ENCODE peak calls at places on chromosomes 12 and 14, in seven cellular contexts. One of them, this sample, is unnamed.
A peak's percentile ranks its signal among the peaks of the same experiment; 100 is the strongest.

GRCh38 chr12:9813821-9814798 is 13.2 kb upstream of the KLRF1 start:
- DNase-seq in H54: peak; percentile 85
- DNase-seq in gastrocnemius medialis: peak; percentile 51
- DNase-seq in HepG2: peak; percentile 9
- DNase-seq in A549: peak; percentile 79
- DNase-seq in transverse colon: peak; percentile 82
- DNase-seq in tibial nerve: peak; percentile 78
- DNase-seq in this sample: peak; percentile 60

GRCh38 chr14:22977684-22978486 is 4.5 kb downstream of the AJUBA start:
- DNase-seq in H54: peak; percentile 83
- DNase-seq in gastrocnemius medialis: no peak
- DNase-seq in HepG2: peak; percentile 100
- DNase-seq in A549: peak; percentile 80
- DNase-seq in transverse colon: peak; percentile 52
- DNase-seq in tibial nerve: no peak
- DNase-seq in this sample: peak; percentile 52

GRCh38 chr12:106583578-106584103 is 837 bp downstream of the RFX4 start:
- DNase-seq in H54: no peak
- DNase-seq in gastrocnemius medialis: no peak
- DNase-seq in HepG2: no peak
- DNase-seq in A549: peak; percentile 19
- DNase-seq in transverse colon: no peak
- DNase-seq in tibial nerve: no peak
- DNase-seq in this sample: no peak

GRCh38 chr12:58247633-58248032 is 306.3 kb downstream of the ATP23 start:
- DNase-seq in H54: no peak
- DNase-seq in gastrocnemius medialis: no peak
- DNase-seq in HepG2: no peak
- DNase-seq in A549: no peak
- DNase-seq in transverse colon: no peak
- DNase-seq in tibial nerve: no peak
- DNase-seq in this sample: no peak

GRCh38 chr12:103768467-103769123 is 72.4 kb downstream of the NT5DC3 start:
- DNase-seq in H54: no peak
- DNase-seq in gastrocnemius medialis: no peak
- DNase-seq in HepG2: no peak
- DNase-seq in A549: no peak
- DNase-seq in transverse colon: no peak
- DNase-seq in tibial nerve: no peak
- DNase-seq in this sample: no peak

GRCh38 chr14:103172921-103173320 is 49.7 kb downstream of the TNFAIP2 start:
- DNase-seq in H54: no peak
- DNase-seq in gastrocnemius medialis: no peak
- DNase-seq in HepG2: no peak
- DNase-seq in A549: no peak
- DNase-seq in transverse colon: no peak
- DNase-seq in tibial nerve: no peak
- DNase-seq in this sample: no peak

GRCh38 chr14:104992501-104992900 is 6.9 kb downstream of the CLBA1 start:
- DNase-seq in H54: no peak
- DNase-seq in gastrocnemius medialis: no peak
- DNase-seq in HepG2: no peak
- DNase-seq in A549: no peak
- DNase-seq in transverse colon: no peak
- DNase-seq in tibial nerve: no peak
- DNase-seq in this sample: no peak

GRCh38 chr12:12726543-12727093 is 9.4 kb downstream of the CDKN1B start:
- DNase-seq in H54: peak; percentile 30
- DNase-seq in gastrocnemius medialis: no peak
- DNase-seq in HepG2: no peak
- DNase-seq in A549: peak; percentile 41
- DNase-seq in transverse colon: no peak
- DNase-seq in tibial nerve: peak; percentile 33
- DNase-seq in this sample: no peak

GRCh38 chr14:52338282-52338681 is 24.2 kb downstream of the PTGER2 start:
- DNase-seq in H54: no peak
- DNase-seq in gastrocnemius medialis: no peak
- DNase-seq in HepG2: peak; percentile 10
- DNase-seq in A549: peak; percentile 31
- DNase-seq in transverse colon: no peak
- DNase-seq in tibial nerve: no peak
- DNase-seq in this sample: no peak

GRCh38 chr12:119229837-119230236 is 51.1 kb downstream of the HSPB8 start:
- DNase-seq in H54: peak; percentile 44
- DNase-seq in gastrocnemius medialis: peak; percentile 58
- DNase-seq in HepG2: peak; percentile 55
- DNase-seq in A549: peak; percentile 84
- DNase-seq in transverse colon: no peak
- DNase-seq in tibial nerve: no peak
- DNase-seq in this sample: peak; percentile 26

GRCh38 chr12:57518920-57519757 is 1.2 kb downstream of the DDIT3 start:
- DNase-seq in H54: no peak
- DNase-seq in gastrocnemius medialis: peak; percentile 58
- DNase-seq in HepG2: peak; percentile 60
- DNase-seq in A549: peak; percentile 26
- DNase-seq in transverse colon: peak; percentile 23
- DNase-seq in tibial nerve: no peak
- DNase-seq in this sample: no peak

GRCh38 chr14:64566651-64567122 is 16.9 kb downstream of the PPP1R36 start:
- DNase-seq in H54: no peak
- DNase-seq in gastrocnemius medialis: no peak
- DNase-seq in HepG2: no peak
- DNase-seq in A549: no peak
- DNase-seq in transverse colon: no peak
- DNase-seq in tibial nerve: peak; percentile 5
- DNase-seq in this sample: no peak

GRCh38 chr12:6199531-6200265 is 502 bp upstream of the CD9 start:
- DNase-seq in H54: no peak
- DNase-seq in gastrocnemius medialis: no peak
- DNase-seq in HepG2: no peak
- DNase-seq in A549: no peak
- DNase-seq in transverse colon: peak; percentile 76
- DNase-seq in tibial nerve: no peak
- DNase-seq in this sample: peak; percentile 32

GRCh38 chr14:66388516-66388915 is 97.7 kb upstream of the CCDC196 start:
- DNase-seq in H54: no peak
- DNase-seq in gastrocnemius medialis: no peak
- DNase-seq in HepG2: no peak
- DNase-seq in A549: no peak
- DNase-seq in transverse colon: no peak
- DNase-seq in tibial nerve: no peak
- DNase-seq in this sample: no peak

GRCh38 chr12:76083761-76084276 is 666 bp downstream of the NAP1L1 start:
- DNase-seq in H54: peak; percentile 39
- DNase-seq in gastrocnemius medialis: peak; percentile 48
- DNase-seq in HepG2: peak; percentile 72
- DNase-seq in A549: peak; percentile 75
- DNase-seq in transverse colon: peak; percentile 66
- DNase-seq in tibial nerve: peak; percentile 58
- DNase-seq in this sample: peak; percentile 81

GRCh38 chr12:62760779-62761178 is 174.2 kb downstream of the PPM1H start:
- DNase-seq in H54: no peak
- DNase-seq in gastrocnemius medialis: no peak
- DNase-seq in HepG2: peak; percentile 78
- DNase-seq in A549: peak; percentile 67
- DNase-seq in transverse colon: no peak
- DNase-seq in tibial nerve: no peak
- DNase-seq in this sample: no peak

DNA sequence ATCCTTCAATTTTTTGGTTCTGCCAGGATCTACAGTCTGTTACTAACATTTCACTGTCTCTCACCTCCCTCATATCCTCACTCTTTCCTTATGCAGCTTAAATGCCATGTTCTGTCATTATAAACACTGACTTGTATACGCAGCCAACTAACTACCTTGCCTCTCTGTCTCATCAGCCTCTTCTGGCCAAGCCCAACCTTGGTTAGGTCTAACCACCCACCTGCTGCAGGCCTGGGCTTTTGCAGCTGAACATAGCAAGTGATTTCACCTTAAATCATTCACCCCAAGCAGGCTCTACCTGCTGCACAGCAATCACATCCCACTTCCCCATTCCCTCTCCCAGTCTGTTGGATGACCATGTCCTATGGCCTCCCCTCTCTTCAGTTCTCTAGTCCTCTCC is 91.5 kb downstream of the GTF2A1 start:
- DNase-seq in H54: no peak
- DNase-seq in gastrocnemius medialis: no peak
- DNase-seq in HepG2: no peak
- DNase-seq in A549: no peak
- DNase-seq in transverse colon: no peak
- DNase-seq in tibial nerve: no peak
- DNase-seq in this sample: no peak
- TF ChIP-seq POLR2A in H54: no peak
- TF ChIP-seq POLR2A in gastrocnemius medialis: no peak
- TF ChIP-seq POLR2A in HepG2: no peak
- TF ChIP-seq POLR2A in A549: no peak
- TF ChIP-seq POLR2A in transverse colon: no peak
- TF ChIP-seq POLR2A in tibial nerve: no peak
- TF ChIP-seq POLR2A in this sample: no peak

DNA sequence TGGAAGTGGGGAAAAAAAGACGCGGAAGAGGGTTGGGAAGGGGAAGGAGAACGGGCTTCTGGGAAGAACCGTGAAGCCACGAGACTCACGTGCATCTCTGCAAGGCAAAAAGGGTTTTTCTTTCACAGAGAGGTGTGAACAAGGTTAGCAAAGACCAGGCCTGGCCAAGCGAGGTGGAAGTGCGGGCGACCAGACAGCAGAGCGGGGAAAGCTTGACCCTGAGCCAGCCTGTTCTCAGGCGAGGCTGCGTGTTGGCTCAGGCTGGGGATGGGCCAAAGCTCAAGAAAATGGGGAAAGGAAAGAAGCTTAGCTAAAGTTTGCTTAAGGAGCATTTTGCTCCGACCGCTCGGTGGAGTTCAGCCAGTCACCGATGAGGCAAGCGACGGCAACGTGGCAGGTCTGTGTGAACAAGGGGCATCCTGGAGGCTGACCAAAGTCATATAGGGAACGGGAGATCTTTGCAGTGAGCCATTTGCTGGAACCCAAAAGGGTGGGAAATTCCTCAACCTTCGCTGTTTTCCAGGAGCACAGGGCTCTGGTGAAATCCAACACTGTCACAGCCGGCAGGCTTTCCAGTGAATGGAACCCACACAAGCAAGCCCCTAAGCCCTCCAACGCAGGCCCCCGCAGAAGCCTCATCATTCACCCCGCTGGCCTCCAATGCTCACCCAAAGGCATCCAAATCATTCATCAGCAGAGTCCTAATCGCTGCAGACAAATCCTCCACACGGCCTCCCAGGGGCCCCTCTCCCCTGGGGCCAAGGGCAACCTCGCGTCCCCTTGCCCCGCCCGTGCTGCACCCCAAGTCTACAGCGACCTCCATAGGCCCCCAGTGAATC is 793 bp downstream of the ZNF605 start:
- DNase-seq in H54: peak; percentile 27
- DNase-seq in gastrocnemius medialis: peak; percentile 16
- DNase-seq in HepG2: peak; percentile 61
- DNase-seq in A549: peak; percentile 21
- DNase-seq in transverse colon: peak; percentile 19
- DNase-seq in tibial nerve: peak; percentile 12
- DNase-seq in this sample: peak; percentile 59
- TF ChIP-seq POLR2A in H54: no peak
- TF ChIP-seq POLR2A in gastrocnemius medialis: no peak
- TF ChIP-seq POLR2A in HepG2: no peak
- TF ChIP-seq POLR2A in A549: no peak
- TF ChIP-seq POLR2A in transverse colon: no peak
- TF ChIP-seq POLR2A in tibial nerve: no peak
- TF ChIP-seq POLR2A in this sample: no peak

DNA sequence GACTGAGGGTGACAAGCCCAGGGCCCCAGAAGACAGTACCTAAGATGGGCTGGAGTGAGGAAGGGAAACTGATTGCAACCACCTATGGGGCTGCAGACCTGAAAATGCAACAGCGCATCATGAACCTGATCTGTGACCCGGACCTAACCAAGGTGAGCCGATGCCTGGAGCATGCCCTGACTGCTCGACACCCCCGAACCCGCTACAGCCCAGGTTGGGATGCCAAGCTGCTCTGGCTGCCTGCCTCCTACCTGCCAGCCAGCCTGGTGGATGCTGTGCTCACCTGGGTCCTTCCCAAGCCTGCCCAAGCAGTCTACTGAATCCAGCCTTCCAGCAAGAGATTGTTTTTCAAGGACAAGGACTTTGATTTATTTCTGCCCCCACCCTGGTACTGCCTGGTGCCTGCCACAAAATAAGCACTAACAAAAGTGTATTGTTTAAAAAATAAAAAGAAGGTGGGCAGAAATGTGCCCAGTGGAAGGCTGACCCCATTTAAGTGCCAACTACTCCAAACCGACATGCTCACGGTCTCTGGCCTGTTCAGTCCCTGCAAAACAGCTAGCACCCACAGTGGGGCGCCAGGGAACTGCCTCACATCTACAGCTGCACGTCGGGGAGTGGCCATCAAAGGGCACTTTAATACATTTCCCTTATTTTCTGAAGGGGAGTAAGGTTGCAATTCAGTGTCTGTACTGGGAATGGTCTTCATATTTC is 4.2 kb downstream of the RDH5 start:
- DNase-seq in H54: no peak
- DNase-seq in gastrocnemius medialis: peak; percentile 82
- DNase-seq in HepG2: peak; percentile 60
- DNase-seq in A549: peak; percentile 70
- DNase-seq in transverse colon: peak; percentile 82
- DNase-seq in tibial nerve: peak; percentile 76
- DNase-seq in this sample: peak; percentile 61
- TF ChIP-seq POLR2A in H54: no peak
- TF ChIP-seq POLR2A in gastrocnemius medialis: no peak
- TF ChIP-seq POLR2A in HepG2: peak; percentile 16
- TF ChIP-seq POLR2A in A549: no peak
- TF ChIP-seq POLR2A in transverse colon: no peak
- TF ChIP-seq POLR2A in tibial nerve: no peak
- TF ChIP-seq POLR2A in this sample: no peak

DNA sequence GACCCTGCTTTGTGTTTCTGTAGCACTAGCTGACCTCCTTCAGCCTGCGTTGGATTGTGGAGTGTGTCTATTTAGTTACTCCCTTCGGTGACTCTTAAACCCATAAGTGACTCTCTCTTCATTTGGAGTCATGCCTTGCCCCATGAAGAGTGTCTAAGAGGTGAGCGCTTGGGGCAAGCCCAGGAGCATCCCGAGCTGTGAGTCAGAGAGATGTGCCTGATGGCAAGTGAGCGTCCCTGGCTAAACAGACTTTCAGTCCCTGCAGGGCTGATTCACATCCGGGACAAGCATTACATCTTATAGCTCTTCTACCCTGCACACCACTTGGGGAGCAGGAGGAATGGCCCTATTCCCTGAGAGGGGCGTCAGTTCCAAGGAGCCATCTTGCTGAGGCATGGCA is 24.3 kb upstream of the ATF1 start:
- DNase-seq in H54: no peak
- DNase-seq in gastrocnemius medialis: no peak
- DNase-seq in HepG2: no peak
- DNase-seq in A549: no peak
- DNase-seq in transverse colon: no peak
- DNase-seq in tibial nerve: no peak
- DNase-seq in this sample: no peak
- TF ChIP-seq POLR2A in H54: no peak
- TF ChIP-seq POLR2A in gastrocnemius medialis: no peak
- TF ChIP-seq POLR2A in HepG2: no peak
- TF ChIP-seq POLR2A in A549: no peak
- TF ChIP-seq POLR2A in transverse colon: no peak
- TF ChIP-seq POLR2A in tibial nerve: no peak
- TF ChIP-seq POLR2A in this sample: no peak